ENCODE peak calls at places on chromosomes 3 and 15, in six cellular contexts. G, H, Y, R, M and C are unnamed samples.

GRCh38 chr3:152272771-152273242 is 4.1 kb downstream of the MBNL1 start:
- DNase-seq in G (no peak), H (no peak), Y (no peak), R (no peak), M (no peak), C (no peak)

GRCh38 chr15:80494311-80494710 is 90.1 kb downstream of the ARNT2 start:
- DNase-seq in G (no peak), H (no peak), Y (peak; percentile 78), R (no peak), M (peak; percentile 52), C (no peak)

GRCh38 chr15:62582580-62582979 is 417.5 kb upstream of the C2CD4B start:
- DNase-seq in G (no peak), H (no peak), Y (no peak), R (no peak), M (no peak), C (no peak)

GRCh38 chr3:70108072-70108471 is 108.5 kb downstream of the SAMMSON start:
- DNase-seq in G (no peak), H (no peak), Y (peak; percentile 91), R (no peak), M (peak; percentile 29), C (peak; percentile 28)

GRCh38 chr15:29859293-29859692 is 37.0 kb upstream of the TJP1 start:
- DNase-seq in G (no peak), H (no peak), Y (no peak), R (no peak), M (no peak), C (no peak)

GRCh38 chr15:61195116-61196002 is 33.7 kb downstream of the RORA start:
- DNase-seq in G (no peak), H (peak; percentile 9), Y (peak; percentile 49), R (no peak), M (peak; percentile 71), C (no peak)

GRCh38 chr3:50226888-50227389 is 9.1 kb upstream of the GNAI2 start:
- DNase-seq in G (no peak), H (no peak), Y (no peak), R (no peak), M (peak; percentile 63), C (no peak)

GRCh38 chr15:40217166-40217785 is 21.6 kb upstream of the PAK6 start:
- DNase-seq in G (no peak), H (peak; percentile 75), Y (peak; percentile 73), R (peak; percentile 13), M (peak; percentile 61), C (no peak)

GRCh38 chr3:105528956-105529355 is 162.2 kb downstream of the ALCAM start:
- DNase-seq in G (no peak), H (no peak), Y (no peak), R (no peak), M (no peak), C (no peak)

GRCh38 chr3:156507285-156507684 is 47.6 kb downstream of the SSR3 start:
- DNase-seq in G (no peak), H (no peak), Y (no peak), R (no peak), M (no peak), C (no peak)

GRCh38 chr3:16618721-16619120 is 13.5 kb upstream of the DAZL start:
- DNase-seq in G (no peak), H (no peak), Y (no peak), R (no peak), M (no peak), C (no peak)

GRCh38 chr3:65761890-65762605 is 276.7 kb downstream of the MAGI1 start:
- DNase-seq in G (no peak), H (no peak), Y (no peak), R (no peak), M (no peak), C (no peak)

GRCh38 chr3:197026481-197026866 is 3.1 kb downstream of the MELTF start:
- DNase-seq in G (no peak), H (no peak), Y (peak; percentile 42), R (no peak), M (no peak), C (no peak)

GRCh38 chr3:169044341-169045113 is 619.0 kb downstream of the MECOM start:
- DNase-seq in G (no peak), H (no peak), Y (no peak), R (no peak), M (peak; percentile 2), C (no peak)
- H3K4me1 ChIP-seq in G (no peaks in the 10 kb centered on the region), H (no peaks in the 10 kb centered on the region), Y (no peaks in the 10 kb centered on the region), R (no peaks in the 10 kb centered on the region), M (no peaks in the 10 kb centered on the region), C (no peaks in the 10 kb centered on the region)

DNA sequence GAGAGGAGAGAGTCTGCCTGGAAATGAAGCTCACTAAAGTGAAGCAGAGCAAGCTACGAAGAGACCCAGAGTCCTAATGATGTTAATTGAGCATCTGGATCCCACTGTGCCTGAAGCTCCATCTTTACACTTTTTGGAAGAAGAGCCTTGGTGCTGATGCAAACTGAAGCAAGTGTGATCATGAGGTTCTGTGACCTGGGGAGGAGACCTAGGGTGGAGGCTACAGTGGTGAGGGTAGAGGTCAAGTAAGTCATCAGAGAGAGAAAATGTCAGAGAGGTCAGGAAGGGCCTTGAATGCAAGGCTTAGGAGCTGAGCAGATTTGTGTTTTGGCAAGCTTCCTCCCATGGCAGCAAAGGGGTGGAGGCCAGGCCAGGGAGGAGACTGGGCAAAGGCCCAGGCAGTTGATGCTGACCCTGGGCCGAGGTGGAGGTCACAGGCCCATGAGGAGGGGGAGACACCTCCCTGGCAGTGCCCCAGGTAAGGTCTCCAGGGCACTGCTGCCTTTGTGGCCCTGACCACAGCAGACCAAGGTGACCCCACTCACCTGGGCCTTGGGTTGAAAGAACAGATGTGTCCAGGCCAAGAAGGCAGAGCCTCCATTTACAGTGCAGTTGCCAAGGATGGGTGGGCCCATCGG is 1.6 kb downstream of the GRIP2 start:
- DNase-seq in G (no peak), H (no peak), Y (no peak), R (no peak), M (no peak), C (no peak)
- H3K4me1 ChIP-seq in G (peaks cover 10% of the 10 kb centered on the region), H (no peaks in the 10 kb centered on the region), Y (no peaks in the 10 kb centered on the region), R (no peaks in the 10 kb centered on the region), M (no peaks in the 10 kb centered on the region), C (no peaks in the 10 kb centered on the region)

GRCh38 chr15:74528876-74529275 is 12.1 kb upstream of the ARID3B start:
- DNase-seq in G (no peak), H (no peak), Y (no peak), R (no peak), M (no peak), C (no peak)

GRCh38 chr15:74529911-74530310 is 11.1 kb upstream of the ARID3B start:
- DNase-seq in G (no peak), H (no peak), Y (no peak), R (no peak), M (no peak), C (no peak)

GRCh38 chr15:74530771-74531143 is 10.3 kb upstream of the ARID3B start:
- DNase-seq in G (no peak), H (no peak), Y (peak; percentile 63), R (no peak), M (no peak), C (no peak)

GRCh38 chr15:74535388-74536084 is 5.5 kb upstream of the ARID3B start:
- DNase-seq in G (no peak), H (no peak), Y (no peak), R (no peak), M (no peak), C (no peak)

GRCh38 chr15:74531144-74531811 is 9.7 kb upstream of the ARID3B start:
- DNase-seq in G (no peak), H (no peak), Y (peak; percentile 77), R (no peak), M (no peak), C (no peak)
- H3K4me1 ChIP-seq in G (no peaks in the 10 kb centered on the region), H (no peaks in the 10 kb centered on the region), Y (peaks cover 17% of the 10 kb centered on the region), R (no peaks in the 10 kb centered on the region), M (peaks cover 16% of the 10 kb centered on the region), C (no peaks in the 10 kb centered on the region)

GRCh38 chr3:79040091-79040490 is 727.7 kb downstream of the ROBO1 start:
- DNase-seq in G (no peak), H (no peak), Y (no peak), R (no peak), M (no peak), C (no peak)

GRCh38 chr3:79038636-79039035 is 729.2 kb downstream of the ROBO1 start:
- DNase-seq in G (no peak), H (no peak), Y (no peak), R (no peak), M (no peak), C (no peak)

GRCh38 chr3:79040701-79041100 is 727.1 kb downstream of the ROBO1 start:
- DNase-seq in G (no peak), H (no peak), Y (no peak), R (no peak), M (peak; percentile 55), C (no peak)

GRCh38 chr3:79039192-79039591 is 728.6 kb downstream of the ROBO1 start:
- DNase-seq in G (no peak), H (no peak), Y (no peak), R (no peak), M (no peak), C (no peak)

GRCh38 chr3:79038057-79038456 is 729.7 kb downstream of the ROBO1 start:
- DNase-seq in G (no peak), H (no peak), Y (no peak), R (no peak), M (no peak), C (no peak)
- H3K4me1 ChIP-seq in G (no peaks in the 10 kb centered on the region), H (no peaks in the 10 kb centered on the region), Y (no peaks in the 10 kb centered on the region), R (no peaks in the 10 kb centered on the region), M (peaks cover 5% of the 10 kb centered on the region), C (no peaks in the 10 kb centered on the region)

DNA sequence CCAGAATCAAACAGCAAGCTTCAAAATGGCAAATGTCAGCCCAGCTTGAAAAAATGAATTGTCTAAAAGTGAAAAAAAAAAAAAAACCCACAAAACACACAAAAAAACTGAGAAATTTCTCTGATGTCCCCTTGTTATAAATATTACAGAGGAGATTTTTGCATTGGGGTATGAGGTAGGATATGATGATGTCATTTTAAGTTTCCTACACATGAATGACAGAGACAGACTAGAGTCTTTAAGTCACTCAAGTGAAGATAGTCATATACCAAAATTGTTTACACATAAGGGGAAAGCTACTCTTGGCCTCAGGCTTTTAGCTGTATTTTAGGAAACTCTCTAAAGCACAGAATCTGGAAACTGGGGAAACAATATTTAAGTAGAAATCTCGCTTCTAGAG is 32.9 kb downstream of the TIMP4 start:
- DNase-seq in G (no peak), H (no peak), Y (no peak), R (no peak), M (no peak), C (no peak)
- H3K4me1 ChIP-seq in G (no peaks in the 10 kb centered on the region), H (no peaks in the 10 kb centered on the region), Y (no peaks in the 10 kb centered on the region), R (no peaks in the 10 kb centered on the region), M (no peaks in the 10 kb centered on the region), C (no peaks in the 10 kb centered on the region)

GRCh38 chr3:128279594-128279880 is 126.3 kb downstream of the EEFSEC start:
- DNase-seq in G (no peak), H (no peak), Y (peak; percentile 48), R (no peak), M (no peak), C (no peak)
- H3K4me1 ChIP-seq in G (peaks cover 21% of the 10 kb centered on the region), H (no peaks in the 10 kb centered on the region), Y (peaks cover 33% of the 10 kb centered on the region), R (no peaks in the 10 kb centered on the region), M (no peaks in the 10 kb centered on the region), C (no peaks in the 10 kb centered on the region)

GRCh38 chr15:41791547-41791937 is 17.3 kb downstream of the MAPKBP1 start:
- DNase-seq in G (no peak), H (no peak), Y (no peak), R (no peak), M (no peak), C (no peak)
- H3K4me1 ChIP-seq in G (peaks cover 17% of the 10 kb centered on the region), H (peaks cover 10% of the 10 kb centered on the region), Y (peaks cover 8% of the 10 kb centered on the region), R (peaks cover 22% of the 10 kb centered on the region), M (peaks cover 11% of the 10 kb centered on the region), C (peaks cover 8% of the 10 kb centered on the region)

GRCh38 chr3:189123595-189124387 is 48.0 kb upstream of the TPRG1 start:
- DNase-seq in G (peak; percentile 31), H (no peak), Y (no peak), R (no peak), M (no peak), C (no peak)
- H3K4me1 ChIP-seq in G (no peaks in the 10 kb centered on the region), H (no peaks in the 10 kb centered on the region), Y (no peaks in the 10 kb centered on the region), R (peaks cover 13% of the 10 kb centered on the region), M (no peaks in the 10 kb centered on the region), C (no peaks in the 10 kb centered on the region)